ENCODE peak calls at places on chromosome 12, in nine cellular contexts. J is amygdala; B is activated T-helper 1 cell treated with anti-CD3 and anti-CD28 coated beads, Interleukin-2, amount 50 U/mL, for 16 hours; D is activated CD4-positive, alpha-beta memory T cell treated with anti-CD3 and anti-CD28 coated beads, Interleukin-2, amount 10 ng/mL, durations not matched to agents 7 days and 5 days; F is epithelial cell of esophagus; T is stimulated activated CD4-positive, alpha-beta T cell treated with anti-CD3 and anti-CD28 coated beads, Interleukin-4, amount 100 ng/mL, for 48 hours; C is iPS-NIHi11; H is HS-27A; E is CD4-positive, CD25-positive, alpha-beta regulatory T cell. A is an unnamed sample.

GRCh38 chr12:39300799-39301198 is 142.1 kb downstream of the KIF21A start:
- DNase-seq in T (no peak), D (no peak), F (no peak), H (no peak), C (no peak), E (no peak), B (no peak), J (no peak), A (no peak)

GRCh38 chr12:76573840-76574373 is 14.3 kb upstream of the OSBPL8 start:
- DNase-seq in B (no peak), E (no peak), C (no peak), D (no peak), J (no peak), F (no peak), H (no peak), T (no peak), A (no peak)

GRCh38 chr12:2794261-2794735 is 472 bp upstream of the FKBP4 start:
- DNase-seq in T (peak), J (peak), D (no peak), F (no peak), B (no peak), C (peak), E (peak), H (no peak), A (no peak)

GRCh38 chr12:47775100-47775911 is 2.3 kb downstream of the SLC48A1 start:
- DNase-seq in F (peak), D (no peak), H (no peak), E (no peak), B (no peak), T (no peak), C (no peak), J (no peak), A (no peak)

GRCh38 chr12:122437656-122438121 is 15.2 kb upstream of the CLIP1 start:
- DNase-seq in J (no peak), D (no peak), B (no peak), F (peak), H (no peak), C (no peak), E (no peak), T (no peak), A (peak)

GRCh38 chr12:112176321-112177010 is 51.1 kb downstream of the TRAFD1 start:
- DNase-seq in F (no peak), D (no peak), B (no peak), C (no peak), E (no peak), J (no peak), H (no peak), T (no peak), A (no peak)

GRCh38 chr12:72869025-72869424 is 596.9 kb downstream of the TRHDE start:
- DNase-seq in F (peak), C (no peak), J (no peak), H (no peak), E (no peak), B (no peak), T (no peak), D (no peak), A (no peak)

GRCh38 chr12:109762071-109762672 is 48.5 kb downstream of the FAM222A start:
- DNase-seq in B (no peak), H (no peak), C (no peak), D (no peak), T (no peak), E (no peak), J (no peak), F (no peak), A (no peak)

GRCh38 chr12:110694330-110694891 is 5.5 kb upstream of the HVCN1 start:
- DNase-seq in J (no peak), C (no peak), B (no peak), E (no peak), F (no peak), H (no peak), T (no peak), D (no peak), A (no peak)

GRCh38 chr12:120116443-120116791 is at the start of gene RAB35:
- DNase-seq in F (no peak), H (no peak), E (no peak), B (no peak), D (no peak), J (no peak), C (peak), T (no peak), A (no peak)

GRCh38 chr12:72832024-72832423 is 559.9 kb downstream of the TRHDE start:
- DNase-seq in E (no peak), B (no peak), H (no peak), T (no peak), D (no peak), J (no peak), F (no peak), C (no peak), A (no peak)

GRCh38 chr12:80213871-80214270 is 114.5 kb downstream of the OTOGL start:
- DNase-seq in T (no peak), B (no peak), F (no peak), H (no peak), C (no peak), D (no peak), E (no peak), J (no peak), A (no peak)

GRCh38 chr12:19547258-19547657 is 108.0 kb downstream of the AEBP2 start:
- DNase-seq in E (no peak), H (no peak), T (no peak), J (no peak), D (no peak), F (no peak), B (no peak), C (no peak), A (no peak)

GRCh38 chr12:52197371-52198231 is 5.8 kb upstream of the KRT80 start:
- DNase-seq in E (no peak), C (no peak), T (no peak), H (no peak), D (no peak), F (no peak), J (no peak), B (no peak), A (no peak)

GRCh38 chr12:5335059-5335458 is 96.8 kb upstream of the NTF3 start:
- DNase-seq in C (no peak), B (no peak), E (no peak), F (peak), D (no peak), J (no peak), T (no peak), H (no peak), A (no peak)

GRCh38 chr12:93237235-93237915 is 140.3 kb upstream of the NUDT4 start:
- DNase-seq in T (no peak), B (no peak), F (peak), J (no peak), E (no peak), H (no peak), C (no peak), D (no peak), A (peak)

GRCh38 chr12:49288412-49288853 is 6.5 kb upstream of the PRPH start:
- DNase-seq in C (peak), D (peak), B (peak), J (no peak), F (peak), H (no peak), T (peak), E (peak), A (peak)

GRCh38 chr12:118714051-118714460 is 267.3 kb upstream of the SRRM4 start:
- DNase-seq in H (no peak), C (peak), J (no peak), E (no peak), B (no peak), F (no peak), T (peak), D (peak), A (no peak)

GRCh38 chr12:2582631-2583616 is 211.8 kb upstream of the FKBP4 start:
- DNase-seq in J (no peak), H (peak), T (peak), E (peak), B (no peak), F (peak), D (peak), C (peak), A (peak)

GRCh38 chr12:32116897-32117296 is 10.2 kb downstream of the BICD1 start:
- DNase-seq in H (peak), B (no peak), J (no peak), E (no peak), F (peak), T (no peak), D (no peak), C (no peak), A (no peak)

GRCh38 chr12:115149279-115149678 is 465.3 kb upstream of the TBX3 start:
- DNase-seq in F (no peak), B (no peak), E (no peak), D (no peak), J (no peak), T (no peak), H (no peak), C (no peak), A (no peak)

GRCh38 chr12:3225796-3226180 is 148.6 kb downstream of the TSPAN9 start:
- DNase-seq in H (no peak), F (no peak), T (no peak), C (no peak), E (no peak), D (no peak), B (no peak), J (no peak), A (no peak)

GRCh38 chr12:9406564-9407424 is 198.6 kb upstream of the PZP start:
- DNase-seq in D (no peak), E (no peak), F (no peak), T (no peak), B (no peak), C (no peak), H (no peak), J (no peak), A (no peak)

GRCh38 chr12:106999444-106999843 is 12.5 kb upstream of the MTERF2 start:
- DNase-seq in C (no peak), T (no peak), F (peak), B (no peak), J (no peak), E (no peak), H (no peak), D (no peak), A (no peak)

GRCh38 chr12:6067152-6067916 is 57.1 kb downstream of the VWF start:
- DNase-seq in B (no peak), J (no peak), H (no peak), F (no peak), D (no peak), C (peak), E (no peak), T (no peak), A (peak)

GRCh38 chr12:55258288-55258687 is 13.9 kb downstream of the OR6C74 start:
- DNase-seq in T (no peak), F (no peak), H (no peak), D (no peak), B (no peak), E (no peak), J (no peak), C (no peak), A (no peak)

GRCh38 chr12:93061414-93062099 is 132.5 kb upstream of the EEA1 start:
- DNase-seq in E (no peak), T (no peak), H (no peak), D (no peak), F (no peak), C (no peak), J (peak), B (no peak), A (no peak)

A was measured in uterus.